ENCODE peak calls at places on chromosomes 4 and X, in seven cellular contexts. N is A673, W is PC-9, P is hepatocyte, J is GM23338, X is MM.1S, V is fibroblast of lung. E is an unnamed sample.

GRCh38 chrX:129961180-129962083 is 21.0 kb upstream of the BCORL1 start:
- DNase-seq in N (no peak), W (peak; percentile 79), P (peak; percentile 80), J (peak; percentile 80), X (peak; percentile 89), V (peak; percentile 20), E (peak; percentile 12)

GRCh38 chr4:82864336-82865001 is 26.5 kb downstream of the SEC31A start:
- DNase-seq in N (no peak), W (no peak), P (no peak), J (no peak), X (no peak), V (no peak), E (peak; percentile 39)

GRCh38 chr4:23348789-23349498 is 540.9 kb downstream of the PPARGC1A start:
- DNase-seq in N (no peak), W (no peak), P (no peak), J (no peak), X (peak; percentile 82), V (no peak), E (no peak)

GRCh38 chr4:145279122-145279960 is 99.0 kb upstream of the OTUD4 start:
- DNase-seq in N (peak; percentile 54), W (no peak), P (no peak), J (no peak), X (no peak), V (peak; percentile 96), E (peak; percentile 92)

GRCh38 chr4:102787096-102787867 is 26.5 kb upstream of the MANBA start:
- DNase-seq in N (peak; percentile 53), W (no peak), P (no peak), J (no peak), X (no peak), V (peak; percentile 63), E (peak; percentile 79)

GRCh38 chr4:116401293-116401692 is 684.1 kb downstream of the TRAM1L1 start:
- DNase-seq in N (no peak), W (no peak), P (no peak), J (no peak), X (no peak), V (no peak), E (no peak)

GRCh38 chrX:20139966-20140365 is 1.7 kb downstream of the EIF1AX start:
- DNase-seq in N (no peak), W (no peak), P (no peak), J (no peak), X (no peak), V (peak; percentile 73), E (peak; percentile 90)

GRCh38 chr4:91279899-91280298 is 1023.9 kb upstream of the GRID2 start:
- DNase-seq in N (no peak), W (no peak), P (no peak), J (no peak), X (no peak), V (no peak), E (no peak)

GRCh38 chr4:20809796-20810195 is 109.5 kb downstream of the PACRGL start:
- DNase-seq in N (no peak), W (peak; percentile 50), P (peak; percentile 79), J (peak; percentile 37), X (no peak), V (no peak), E (no peak)

GRCh38 chr4:25861951-25862410 is 807 bp downstream of the SEL1L3 start:
- DNase-seq in N (peak; percentile 50), W (peak; percentile 28), P (peak; percentile 42), J (peak; percentile 64), X (peak; percentile 53), V (peak; percentile 45), E (peak; percentile 70)

GRCh38 chr4:70712150-70712549 is 9.6 kb upstream of the RUFY3 start:
- DNase-seq in N (no peak), W (no peak), P (no peak), J (no peak), X (no peak), V (peak; percentile 39), E (peak; percentile 41)

GRCh38 chrX:108235990-108236389 is 144.4 kb downstream of the ATG4A start:
- DNase-seq in N (no peak), W (no peak), P (no peak), J (no peak), X (no peak), V (no peak), E (no peak)

GRCh38 chr4:118351851-118352827 is 664 bp downstream of the PRSS12 start:
- DNase-seq in N (peak; percentile 25), W (no peak), P (peak; percentile 45), J (peak; percentile 65), X (no peak), V (no peak), E (peak; percentile 50)

GRCh38 chrX:100447563-100448397 is 37.7 kb upstream of the PCDH19 start:
- DNase-seq in N (peak; percentile 39), W (peak; percentile 28), P (peak; percentile 50), J (peak; percentile 54), X (peak; percentile 39), V (peak; percentile 3), E (peak; percentile 36)

GRCh38 chr4:127737295-127737694 is 7.1 kb downstream of the SLC25A31 start:
- DNase-seq in N (no peak), W (no peak), P (no peak), J (no peak), X (no peak), V (no peak), E (no peak)

GRCh38 chrX:41259516-41259915 is 74.4 kb upstream of the DDX3X start:
- DNase-seq in N (no peak), W (no peak), P (no peak), J (peak; percentile 14), X (no peak), V (peak; percentile 14), E (no peak)

DNA sequence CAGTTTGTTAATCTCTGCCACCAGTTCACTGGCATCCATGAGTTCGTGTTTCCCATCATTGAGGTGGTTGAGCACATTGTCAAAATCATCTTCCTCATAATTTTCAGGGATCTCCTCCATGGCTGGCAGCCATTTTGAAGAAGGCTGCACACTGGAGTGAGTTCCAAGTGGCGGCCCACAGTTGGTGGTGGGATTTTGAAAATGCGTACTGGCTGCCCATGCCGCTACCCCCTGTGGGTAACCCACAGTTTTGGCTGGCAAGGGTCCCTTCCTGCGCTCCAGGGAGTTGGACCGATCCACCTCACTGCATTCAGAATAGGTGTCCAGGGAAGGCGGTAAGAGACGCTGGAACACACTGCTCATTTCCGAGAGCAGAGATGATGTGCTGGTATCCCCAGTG is 11.2 kb downstream of the PCDH18 start:
- DNase-seq in N (no peak), W (no peak), P (no peak), J (no peak), X (no peak), V (no peak), E (no peak)
- H3K27ac ChIP-seq in N (no peak overlapping the region), W (no peak overlapping the region), P (no peak overlapping the region), J (no peak overlapping the region), X (no peak overlapping the region), V (no peak overlapping the region), E (peak overlapping the region; percentile 60)

GRCh38 chr4:183801460-183802168 is 103.5 kb upstream of the STOX2 start:
- DNase-seq in N (no peak), W (no peak), P (no peak), J (peak; percentile 26), X (no peak), V (no peak), E (no peak)

GRCh38 chr4:183797041-183797444 is 108.1 kb upstream of the STOX2 start:
- DNase-seq in N (no peak), W (peak; percentile 47), P (peak; percentile 35), J (peak; percentile 33), X (no peak), V (no peak), E (no peak)

GRCh38 chr4:183798249-183798920 is 106.7 kb upstream of the STOX2 start:
- DNase-seq in N (no peak), W (no peak), P (peak; percentile 57), J (peak; percentile 45), X (no peak), V (no peak), E (no peak)

GRCh38 chr4:183798921-183799307 is 106.2 kb upstream of the STOX2 start:
- DNase-seq in N (no peak), W (no peak), P (peak; percentile 16), J (peak; percentile 67), X (no peak), V (no peak), E (no peak)

DNA sequence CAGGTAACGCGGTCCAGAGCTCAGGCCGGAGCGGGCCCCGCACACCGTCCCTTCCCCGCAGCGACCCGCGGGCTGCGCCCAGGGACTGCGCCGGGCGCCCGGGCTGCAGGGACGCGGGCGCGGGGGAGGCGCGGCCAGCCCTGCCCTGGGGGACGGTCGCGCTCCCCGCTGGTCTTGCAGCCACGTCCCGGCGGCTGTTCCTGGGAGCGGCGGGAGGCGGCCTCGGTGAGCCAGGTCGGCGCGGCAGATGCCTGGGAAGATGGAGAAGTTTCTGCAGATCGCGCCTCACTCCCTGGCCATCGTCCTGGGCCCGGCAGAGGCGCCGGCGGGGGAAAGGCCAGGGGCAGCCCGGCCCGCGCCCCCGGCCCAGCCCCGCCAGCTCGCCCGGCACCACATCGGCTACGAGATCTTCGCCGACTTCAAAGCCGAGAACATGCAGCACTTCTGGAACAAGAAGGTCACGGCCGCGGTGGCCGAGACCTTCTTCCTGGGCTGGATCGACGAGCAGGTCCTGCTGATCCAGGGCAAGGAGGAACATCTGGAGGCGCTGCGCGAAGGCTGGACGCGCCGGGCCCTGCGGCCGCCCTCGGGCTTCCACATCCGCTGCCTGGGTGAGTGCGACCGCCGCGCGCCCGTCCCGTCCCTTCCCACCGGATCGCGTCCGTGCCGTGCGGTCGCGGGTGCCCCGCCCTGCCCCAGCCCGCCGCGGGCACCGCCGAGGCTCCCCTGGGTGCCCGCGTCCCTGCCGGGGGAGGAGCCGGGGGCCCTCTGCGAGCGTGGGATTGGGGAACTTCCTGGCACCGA is 107.5 kb upstream of the STOX2 start:
- DNase-seq in N (no peak), W (peak; percentile 62), P (peak; percentile 65), J (peak; percentile 63), X (no peak), V (peak; percentile 15), E (peak; percentile 34)
- TF ChIP-seq EZH2 in N (no peak), W (no peak), P (no peak), J (peak; percentile 33), X (no peak), V (peak; percentile 87), E (no peak)

DNA sequence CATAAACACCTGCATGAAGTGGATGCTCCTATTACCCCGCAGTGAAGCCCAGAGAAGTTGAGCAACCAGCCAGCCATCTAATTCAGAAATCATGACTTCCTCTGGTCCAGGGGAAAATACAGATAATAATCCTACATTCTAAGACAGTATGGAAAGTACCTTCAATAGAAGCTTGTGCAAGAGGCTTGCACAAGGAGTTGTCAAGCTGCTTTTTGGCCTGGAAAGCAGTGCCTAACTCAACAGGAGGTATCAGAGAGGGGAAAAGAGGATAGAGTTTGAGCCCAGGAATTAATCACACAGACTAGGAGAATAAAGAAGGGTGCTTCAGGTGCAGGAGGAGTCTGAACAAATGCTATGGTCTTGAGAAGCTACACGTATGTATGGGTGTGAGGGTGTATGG is 26.7 kb downstream of the TMEM192 start:
- DNase-seq in N (peak; percentile 20), W (no peak), P (no peak), J (no peak), X (no peak), V (no peak), E (no peak)
- H3K27ac ChIP-seq in N (no peak overlapping the region), W (no peak overlapping the region), P (no peak overlapping the region), J (no peak overlapping the region), X (no peak overlapping the region), V (no peak overlapping the region), E (no peak overlapping the region)

GRCh38 chr4:8893624-8894423 is 22.2 kb upstream of the HMX1 start:
- DNase-seq in N (no peak), W (no peak), P (no peak), J (peak; percentile 76), X (no peak), V (no peak), E (no peak)
- TF ChIP-seq EZH2 in N (peak; percentile 87), W (no peak), P (peak; percentile 90), J (peak; percentile 76), X (no peak), V (peak; percentile 73), E (no peak)

E was measured in GM23248.